ENCODE peak calls at places on chromosomes 12 and 14, in four cellular contexts. One of them, this sample, is unnamed.

GRCh38 chr12:40831916-40832315 is 139.7 kb downstream of the CNTN1 start:
- DNase-seq in H7: no peak
- DNase-seq in nucleus accumbens: no peak
- DNase-seq in NCI-H460: no peak
- DNase-seq in this sample: no peak

GRCh38 chr14:25050494-25051170 is 685 bp upstream of the STXBP6 start:
- DNase-seq in H7: peak; percentile 53
- DNase-seq in nucleus accumbens: no peak
- DNase-seq in NCI-H460: no peak
- DNase-seq in this sample: peak; percentile 47

GRCh38 chr12:119868992-119869391 is 8.1 kb downstream of the CIT start:
- DNase-seq in H7: no peak
- DNase-seq in nucleus accumbens: no peak
- DNase-seq in NCI-H460: no peak
- DNase-seq in this sample: no peak

GRCh38 chr14:35155962-35156361 is 33.6 kb downstream of the PRORP start:
- DNase-seq in H7: peak; percentile 19
- DNase-seq in nucleus accumbens: no peak
- DNase-seq in NCI-H460: no peak
- DNase-seq in this sample: no peak

GRCh38 chr14:72024043-72024407 is 91.8 kb downstream of the RGS6 start:
- DNase-seq in H7: peak; percentile 32
- DNase-seq in nucleus accumbens: no peak
- DNase-seq in NCI-H460: peak; percentile 15
- DNase-seq in this sample: peak; percentile 63

GRCh38 chr12:14710632-14711324 is 14.4 kb upstream of the GUCY2C start:
- DNase-seq in H7: no peak
- DNase-seq in nucleus accumbens: no peak
- DNase-seq in NCI-H460: no peak
- DNase-seq in this sample: no peak

GRCh38 chr14:92540472-92541048 is 27.0 kb downstream of the RIN3 start:
- DNase-seq in H7: no peak
- DNase-seq in nucleus accumbens: no peak
- DNase-seq in NCI-H460: peak; percentile 22
- DNase-seq in this sample: peak; percentile 66

GRCh38 chr14:70359076-70359424 is 433 bp downstream of the COX16 start:
- DNase-seq in H7: no peak
- DNase-seq in nucleus accumbens: no peak
- DNase-seq in NCI-H460: no peak
- DNase-seq in this sample: no peak

GRCh38 chr14:24238527-24239037 is 3.8 kb downstream of the TINF2 start:
- DNase-seq in H7: no peak
- DNase-seq in nucleus accumbens: no peak
- DNase-seq in NCI-H460: no peak
- DNase-seq in this sample: no peak

GRCh38 chr14:49546766-49547165 is 39.4 kb downstream of the RPS29 start:
- DNase-seq in H7: no peak
- DNase-seq in nucleus accumbens: no peak
- DNase-seq in NCI-H460: no peak
- DNase-seq in this sample: no peak

GRCh38 chr14:39266871-39267591 is 33.3 kb downstream of the MIA2 start:
- DNase-seq in H7: peak; percentile 82
- DNase-seq in nucleus accumbens: peak; percentile 64
- DNase-seq in NCI-H460: peak; percentile 70
- DNase-seq in this sample: peak; percentile 83

GRCh38 chr12:120212301-120212700 is 11.4 kb upstream of the RPLP0 start:
- DNase-seq in H7: peak; percentile 37
- DNase-seq in nucleus accumbens: no peak
- DNase-seq in NCI-H460: no peak
- DNase-seq in this sample: peak; percentile 8

GRCh38 chr12:116094475-116094874 is 183.0 kb downstream of the MED13L start:
- DNase-seq in H7: no peak
- DNase-seq in nucleus accumbens: no peak
- DNase-seq in NCI-H460: no peak
- DNase-seq in this sample: no peak

GRCh38 chr12:4984971-4985370 is 58.7 kb upstream of the KCNA5 start:
- DNase-seq in H7: no peak
- DNase-seq in nucleus accumbens: no peak
- DNase-seq in NCI-H460: no peak
- DNase-seq in this sample: no peak

GRCh38 chr14:89270439-89271227 is 146.4 kb downstream of the FOXN3 start:
- DNase-seq in H7: no peak
- DNase-seq in nucleus accumbens: no peak
- DNase-seq in NCI-H460: no peak
- DNase-seq in this sample: no peak